ENCODE peak calls at places on chromosomes 2 and 18, in six cellular contexts. O is GM19239; W is COR-L47; V is tibial nerve; G is naive thymus-derived CD4-positive, alpha-beta T cell; T is nephron progenitor cell. P is an unnamed sample.

GRCh38 chr2:207879536-207879935 is 109.8 kb upstream of the FZD5 start:
- DNase-seq in O (no peak), W (no peak), V (no peak), G (no peak), T (no peak), P (no peak)

GRCh38 chr2:67548317-67549095 is 151.4 kb downstream of the ETAA1 start:
- DNase-seq in O (no peak), W (peak), V (no peak), G (no peak), T (no peak), P (no peak)

GRCh38 chr2:119431155-119431975 is at the start of gene TMEM37:
- DNase-seq in O (peak), W (peak), V (no peak), G (no peak), T (peak), P (peak)

GRCh38 chr18:11089931-11090715 is 59.2 kb downstream of the PIEZO2 start:
- DNase-seq in O (no peak), W (no peak), V (no peak), G (no peak), T (no peak), P (peak)

GRCh38 chr2:122980672-122981071 is 1044.4 kb upstream of the CNTNAP5 start:
- DNase-seq in O (no peak), W (peak), V (peak), G (no peak), T (no peak), P (no peak)

GRCh38 chr2:186903183-186903582 is 54.2 kb upstream of the ZSWIM2 start:
- DNase-seq in O (no peak), W (no peak), V (no peak), G (no peak), T (no peak), P (no peak)

GRCh38 chr2:219335373-219335786 is 2.8 kb upstream of the RESP18 start:
- DNase-seq in O (no peak), W (peak), V (no peak), G (no peak), T (no peak), P (no peak)

GRCh38 chr2:127197475-127198385 is 22.4 kb downstream of the CYP27C1 start:
- DNase-seq in O (no peak), W (peak), V (peak), G (peak), T (peak), P (no peak)

GRCh38 chr2:61220768-61221167 is 58.8 kb downstream of the C2orf74 start:
- DNase-seq in O (no peak), W (no peak), V (no peak), G (no peak), T (no peak), P (no peak)

GRCh38 chr18:50629148-50629631 is 69.3 kb downstream of the MAPK4 start:
- DNase-seq in O (no peak), W (peak), V (no peak), G (no peak), T (no peak), P (no peak)

GRCh38 chr2:232416521-232417470 is 10.2 kb downstream of the ALPG start:
- DNase-seq in O (no peak), W (no peak), V (no peak), G (no peak), T (no peak), P (no peak)

GRCh38 chr18:21820035-21820810 is 79.6 kb downstream of the MIB1 start:
- DNase-seq in O (no peak), W (no peak), V (no peak), G (no peak), T (no peak), P (no peak)

GRCh38 chr18:12085136-12085535 is 8.5 kb upstream of the ANKRD62 start:
- DNase-seq in O (no peak), W (no peak), V (no peak), G (no peak), T (no peak), P (no peak)

GRCh38 chr2:67674668-67675067 is 277.5 kb downstream of the ETAA1 start:
- DNase-seq in O (no peak), W (no peak), V (no peak), G (no peak), T (no peak), P (no peak)

GRCh38 chr18:12305930-12306629 is 2.0 kb upstream of the TUBB6 start:
- DNase-seq in O (no peak), W (no peak), V (no peak), G (no peak), T (peak), P (no peak)

GRCh38 chr18:26487437-26487836 is 60.9 kb downstream of the KCTD1 start:
- DNase-seq in O (no peak), W (no peak), V (no peak), G (no peak), T (no peak), P (no peak)

P was measured in pulmonary artery endothelial cell.